ENCODE peak calls at places on chromosomes 5 and 9, in five cellular contexts. One of them, this sample, is unnamed.

GRCh38 chr5:31453522-31453921 is 78.4 kb downstream of the DROSHA start:
- ATAC-seq in HepG2: no peak
- ATAC-seq in GM12878: no peak
- ATAC-seq in K562: no peak
- ATAC-seq in upper lobe of left lung: no peak
- ATAC-seq in this sample: no peak

GRCh38 chr5:169997736-169998284 is 17.5 kb upstream of the INSYN2B start:
- ATAC-seq in upper lobe of left lung: peak; percentile 59
- ATAC-seq in GM12878: peak; percentile 19
- ATAC-seq in HepG2: no peak
- ATAC-seq in K562: no peak
- ATAC-seq in this sample: no peak

GRCh38 chr9:87766697-87767096 is 40.8 kb downstream of the CTSL start:
- ATAC-seq in HepG2: no peak
- ATAC-seq in GM12878: no peak
- ATAC-seq in upper lobe of left lung: no peak
- ATAC-seq in K562: peak; percentile 75
- ATAC-seq in this sample: no peak

GRCh38 chr5:129379406-129379805 is 80.7 kb upstream of the ADAMTS19 start:
- ATAC-seq in upper lobe of left lung: no peak
- ATAC-seq in GM12878: no peak
- ATAC-seq in K562: no peak
- ATAC-seq in HepG2: no peak
- ATAC-seq in this sample: no peak

GRCh38 chr5:149407331-149408251 is 28.5 kb upstream of the IL17B start:
- ATAC-seq in GM12878: no peak
- ATAC-seq in HepG2: peak; percentile 13
- ATAC-seq in K562: no peak
- ATAC-seq in upper lobe of left lung: no peak
- ATAC-seq in this sample: no peak

GRCh38 chr9:130396581-130396980 is 48.2 kb upstream of the ASS1 start:
- ATAC-seq in HepG2: no peak
- ATAC-seq in GM12878: no peak
- ATAC-seq in K562: peak; percentile 75
- ATAC-seq in upper lobe of left lung: no peak
- ATAC-seq in this sample: no peak

GRCh38 chr5:116372931-116373597 is 201.6 kb downstream of the SEMA6A start:
- ATAC-seq in K562: no peak
- ATAC-seq in GM12878: peak; percentile 64
- ATAC-seq in upper lobe of left lung: no peak
- ATAC-seq in HepG2: no peak
- ATAC-seq in this sample: no peak

GRCh38 chr5:153402550-153402949 is 87.9 kb upstream of the GRIA1 start:
- ATAC-seq in K562: no peak
- ATAC-seq in upper lobe of left lung: no peak
- ATAC-seq in HepG2: no peak
- ATAC-seq in GM12878: no peak
- ATAC-seq in this sample: no peak

GRCh38 chr5:161022151-161022550 is 170.1 kb upstream of the ATP10B start:
- ATAC-seq in upper lobe of left lung: no peak
- ATAC-seq in HepG2: no peak
- ATAC-seq in GM12878: no peak
- ATAC-seq in K562: no peak
- ATAC-seq in this sample: no peak

GRCh38 chr9:137055385-137056364 is 1.8 kb upstream of the ENTPD2 start:
- ATAC-seq in GM12878: no peak
- ATAC-seq in K562: no peak
- ATAC-seq in HepG2: peak; percentile 79
- ATAC-seq in upper lobe of left lung: peak; percentile 50
- ATAC-seq in this sample: peak; percentile 86

GRCh38 chr5:94524841-94525697 is 93.3 kb downstream of the KIAA0825 start:
- ATAC-seq in K562: peak; percentile 83
- ATAC-seq in HepG2: peak; percentile 85
- ATAC-seq in upper lobe of left lung: no peak
- ATAC-seq in GM12878: peak; percentile 94
- ATAC-seq in this sample: no peak

GRCh38 chr5:38445374-38446028 is 110.9 kb downstream of the LIFR start:
- ATAC-seq in upper lobe of left lung: no peak
- ATAC-seq in HepG2: no peak
- ATAC-seq in GM12878: no peak
- ATAC-seq in K562: peak; percentile 10
- ATAC-seq in this sample: peak; percentile 35

GRCh38 chr5:14250094-14250777 is 107.1 kb downstream of the TRIO start:
- ATAC-seq in upper lobe of left lung: peak; percentile 72
- ATAC-seq in GM12878: peak; percentile 20
- ATAC-seq in HepG2: peak; percentile 51
- ATAC-seq in K562: peak; percentile 92
- ATAC-seq in this sample: peak; percentile 95

GRCh38 chr5:10581867-10582511 is 18.1 kb downstream of the ANKRD33B start:
- ATAC-seq in K562: no peak
- ATAC-seq in GM12878: no peak
- ATAC-seq in upper lobe of left lung: no peak
- ATAC-seq in HepG2: no peak
- ATAC-seq in this sample: peak; percentile 42

GRCh38 chr5:169873642-169874041 is 106.7 kb downstream of the INSYN2B start:
- ATAC-seq in HepG2: no peak
- ATAC-seq in K562: no peak
- ATAC-seq in GM12878: peak; percentile 14
- ATAC-seq in upper lobe of left lung: peak; percentile 69
- ATAC-seq in this sample: peak; percentile 35

GRCh38 chr5:11251242-11251641 is 490.2 kb upstream of the DAP start:
- ATAC-seq in upper lobe of left lung: no peak
- ATAC-seq in GM12878: no peak
- ATAC-seq in K562: no peak
- ATAC-seq in HepG2: no peak
- ATAC-seq in this sample: no peak

GRCh38 chr9:99416007-99416406 is 193.9 kb downstream of the SEC61B start:
- ATAC-seq in GM12878: peak; percentile 83
- ATAC-seq in HepG2: no peak
- ATAC-seq in K562: no peak
- ATAC-seq in upper lobe of left lung: no peak
- ATAC-seq in this sample: no peak

GRCh38 chr5:144414232-144414631 is 243.6 kb downstream of the KCTD16 start:
- ATAC-seq in GM12878: no peak
- ATAC-seq in K562: no peak
- ATAC-seq in HepG2: no peak
- ATAC-seq in upper lobe of left lung: no peak
- ATAC-seq in this sample: no peak

GRCh38 chr9:127991017-127991756 is 10.4 kb upstream of the EEIG1 start:
- ATAC-seq in upper lobe of left lung: no peak
- ATAC-seq in K562: peak; percentile 65
- ATAC-seq in HepG2: peak; percentile 82
- ATAC-seq in GM12878: peak; percentile 63
- ATAC-seq in this sample: no peak

GRCh38 chr9:131891578-131891977 is 151.7 kb upstream of the RAPGEF1 start:
- ATAC-seq in HepG2: no peak
- ATAC-seq in GM12878: no peak
- ATAC-seq in K562: no peak
- ATAC-seq in upper lobe of left lung: no peak
- ATAC-seq in this sample: no peak

GRCh38 chr5:163460562-163461176 is at the start of gene HMMR:
- ATAC-seq in upper lobe of left lung: no peak
- ATAC-seq in GM12878: peak; percentile 3
- ATAC-seq in HepG2: peak; percentile 12
- ATAC-seq in K562: peak; percentile 6
- ATAC-seq in this sample: no peak

GRCh38 chr5:142428036-142428772 is 103.4 kb upstream of the SPRY4 start:
- ATAC-seq in GM12878: no peak
- ATAC-seq in HepG2: no peak
- ATAC-seq in K562: no peak
- ATAC-seq in upper lobe of left lung: no peak
- ATAC-seq in this sample: no peak

GRCh38 chr5:150143725-150144058 is 12.0 kb downstream of the PDGFRB start:
- ATAC-seq in GM12878: no peak
- ATAC-seq in HepG2: no peak
- ATAC-seq in upper lobe of left lung: no peak
- ATAC-seq in K562: peak; percentile 26
- ATAC-seq in this sample: peak; percentile 7

GRCh38 chr5:163162645-163163044 is 274.8 kb upstream of the CCNG1 start:
- ATAC-seq in K562: no peak
- ATAC-seq in HepG2: no peak
- ATAC-seq in GM12878: no peak
- ATAC-seq in upper lobe of left lung: no peak
- ATAC-seq in this sample: no peak

GRCh38 chr5:74738406-74738805 is 28.5 kb downstream of the GFM2 start:
- ATAC-seq in upper lobe of left lung: no peak
- ATAC-seq in GM12878: no peak
- ATAC-seq in K562: no peak
- ATAC-seq in HepG2: no peak
- ATAC-seq in this sample: no peak

GRCh38 chr5:126514159-126515141 is 80.6 kb downstream of the ALDH7A1 start:
- ATAC-seq in K562: peak; percentile 94
- ATAC-seq in GM12878: no peak
- ATAC-seq in HepG2: no peak
- ATAC-seq in upper lobe of left lung: no peak
- ATAC-seq in this sample: no peak

GRCh38 chr5:126516133-126516532 is 78.9 kb downstream of the ALDH7A1 start:
- ATAC-seq in K562: no peak
- ATAC-seq in upper lobe of left lung: no peak
- ATAC-seq in GM12878: no peak
- ATAC-seq in HepG2: no peak
- ATAC-seq in this sample: no peak

GRCh38 chr5:126516852-126517251 is 78.2 kb downstream of the ALDH7A1 start:
- ATAC-seq in K562: no peak
- ATAC-seq in upper lobe of left lung: no peak
- ATAC-seq in HepG2: no peak
- ATAC-seq in GM12878: no peak
- ATAC-seq in this sample: no peak

GRCh38 chr5:126513703-126514102 is 81.3 kb downstream of the ALDH7A1 start:
- ATAC-seq in GM12878: no peak
- ATAC-seq in K562: peak; percentile 10
- ATAC-seq in HepG2: no peak
- ATAC-seq in upper lobe of left lung: peak; percentile 36
- ATAC-seq in this sample: no peak

DNA sequence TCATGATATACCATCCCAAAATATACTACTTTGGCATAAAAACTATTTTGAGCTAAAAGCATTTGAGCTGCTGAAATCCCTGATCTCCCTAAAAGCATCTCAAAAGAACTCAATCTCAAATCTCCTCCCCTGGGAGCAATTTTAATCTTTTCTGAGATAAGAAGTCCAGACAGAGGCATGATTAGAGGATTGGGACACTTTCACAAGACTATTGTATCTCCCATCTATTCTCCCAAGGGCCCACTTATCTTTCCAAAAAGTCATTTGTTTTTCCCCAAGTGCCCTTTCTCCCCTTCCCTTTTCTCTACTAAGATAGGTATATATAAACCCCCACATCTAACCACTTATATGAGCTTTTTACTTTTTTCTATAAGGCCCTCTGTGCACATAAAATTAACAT is 79.7 kb downstream of the ALDH7A1 start:
- ATAC-seq in K562: no peak
- ATAC-seq in HepG2: no peak
- ATAC-seq in GM12878: no peak
- ATAC-seq in upper lobe of left lung: no peak
- ATAC-seq in this sample: no peak
- TF ChIP-seq POLR2AphosphoS5 in K562: no peak
- TF ChIP-seq POLR2AphosphoS5 in HepG2: no peak
- TF ChIP-seq POLR2AphosphoS5 in GM12878: no peak
- TF ChIP-seq POLR2AphosphoS5 in upper lobe of left lung: no peak
- TF ChIP-seq POLR2AphosphoS5 in this sample: no peak

DNA sequence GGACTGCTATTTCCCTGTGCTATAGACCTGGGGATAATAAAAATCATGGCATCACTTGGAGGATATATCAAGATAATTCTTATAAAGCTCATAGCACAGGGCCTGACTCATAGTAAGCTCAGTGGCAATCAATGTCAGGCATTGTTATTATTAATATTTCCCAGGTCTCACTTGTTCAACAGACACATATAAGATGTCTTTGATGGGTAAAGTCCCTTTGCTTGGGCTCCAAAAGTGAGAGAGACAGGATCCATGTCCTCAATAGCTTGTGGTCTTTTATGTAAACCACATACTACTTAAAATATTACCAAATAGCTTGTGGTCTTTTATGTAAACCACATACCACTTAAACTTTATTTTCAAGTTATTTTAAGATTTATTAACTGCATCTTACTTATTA is 11.2 kb downstream of the SH3RF2 start:
- ATAC-seq in HepG2: no peak
- ATAC-seq in K562: no peak
- ATAC-seq in GM12878: no peak
- ATAC-seq in upper lobe of left lung: no peak
- ATAC-seq in this sample: no peak
- TF ChIP-seq EP300 in HepG2: no peak
- TF ChIP-seq EP300 in K562: no peak
- TF ChIP-seq EP300 in GM12878: no peak
- TF ChIP-seq EP300 in upper lobe of left lung: no peak
- TF ChIP-seq EP300 in this sample: no peak

GRCh38 chr9:40927851-40928802 is 200.4 kb downstream of the FOXD4L6 start:
- ATAC-seq in upper lobe of left lung: no peak
- ATAC-seq in K562: no peak
- ATAC-seq in HepG2: no peak
- ATAC-seq in GM12878: no peak
- ATAC-seq in this sample: no peak

GRCh38 chr9:40928803-40929487 is 199.5 kb downstream of the FOXD4L6 start:
- ATAC-seq in K562: no peak
- ATAC-seq in HepG2: no peak
- ATAC-seq in upper lobe of left lung: no peak
- ATAC-seq in GM12878: no peak
- ATAC-seq in this sample: no peak

GRCh38 chr9:40927260-40927631 is 201.2 kb downstream of the FOXD4L6 start:
- ATAC-seq in HepG2: no peak
- ATAC-seq in GM12878: no peak
- ATAC-seq in K562: no peak
- ATAC-seq in upper lobe of left lung: no peak
- ATAC-seq in this sample: no peak

GRCh38 chr9:40926404-40927259 is 201.8 kb downstream of the FOXD4L6 start:
- ATAC-seq in HepG2: no peak
- ATAC-seq in upper lobe of left lung: no peak
- ATAC-seq in K562: no peak
- ATAC-seq in GM12878: no peak
- ATAC-seq in this sample: no peak

GRCh38 chr9:40925149-40925548 is 203.3 kb downstream of the FOXD4L6 start:
- ATAC-seq in HepG2: no peak
- ATAC-seq in GM12878: no peak
- ATAC-seq in K562: no peak
- ATAC-seq in upper lobe of left lung: peak; percentile 1
- ATAC-seq in this sample: no peak
- H3K9me3 ChIP-seq in HepG2: peaks cover 6% of the 10 kb centered on the region
- H3K9me3 ChIP-seq in GM12878: peaks cover 9% of the 10 kb centered on the region
- H3K9me3 ChIP-seq in K562: peaks cover 12% of the 10 kb centered on the region
- H3K9me3 ChIP-seq in upper lobe of left lung: peaks cover 81% of the 10 kb centered on the region
- H3K9me3 ChIP-seq in this sample: peaks cover 13% of the 10 kb centered on the region

GRCh38 chr5:172839669-172840068 is 5.6 kb downstream of the ERGIC1 start:
- ATAC-seq in K562: no peak
- ATAC-seq in HepG2: no peak
- ATAC-seq in GM12878: no peak
- ATAC-seq in upper lobe of left lung: no peak
- ATAC-seq in this sample: peak; percentile 48

GRCh38 chr5:172841258-172841657 is 7.2 kb downstream of the ERGIC1 start:
- ATAC-seq in K562: no peak
- ATAC-seq in GM12878: no peak
- ATAC-seq in HepG2: no peak
- ATAC-seq in upper lobe of left lung: no peak
- ATAC-seq in this sample: no peak

GRCh38 chr5:172838151-172838875 is 4.3 kb downstream of the ERGIC1 start:
- ATAC-seq in upper lobe of left lung: no peak
- ATAC-seq in K562: no peak
- ATAC-seq in GM12878: no peak
- ATAC-seq in HepG2: no peak
- ATAC-seq in this sample: no peak

GRCh38 chr5:172840778-172841154 is 6.7 kb downstream of the ERGIC1 start:
- ATAC-seq in upper lobe of left lung: no peak
- ATAC-seq in GM12878: no peak
- ATAC-seq in K562: no peak
- ATAC-seq in HepG2: no peak
- ATAC-seq in this sample: no peak

GRCh38 chr5:172840077-172840777 is 6.2 kb downstream of the ERGIC1 start:
- ATAC-seq in upper lobe of left lung: no peak
- ATAC-seq in GM12878: no peak
- ATAC-seq in HepG2: peak; percentile 26
- ATAC-seq in K562: no peak
- ATAC-seq in this sample: peak; percentile 77
- TF ChIP-seq POLR2AphosphoS5 in upper lobe of left lung: no peak
- TF ChIP-seq POLR2AphosphoS5 in GM12878: no peak
- TF ChIP-seq POLR2AphosphoS5 in HepG2: no peak
- TF ChIP-seq POLR2AphosphoS5 in K562: no peak
- TF ChIP-seq POLR2AphosphoS5 in this sample: peak; percentile 79